ENCODE peak calls at places on chromosomes 6 and 20, in four cellular contexts. O is activated CD8-positive, alpha-beta memory T cell treated with anti-CD3 and anti-CD28 coated beads, Interleukin-2, amount 10 ng/mL, durations not matched to agents 7 days and 5 days; V is activated CD8-positive, alpha-beta T cell treated with anti-CD3 and anti-CD28 coated beads for 36 hours; T is mucosa of gallbladder. F is an unnamed sample.

GRCh38 chr20:53872561-53873248 is 197.7 kb downstream of the BCAS1 start:
- DNase-seq in O (peak; percentile 75), V (peak; percentile 70), T (no peak), F (no peak)

GRCh38 chr20:45822863-45823262 is 4.2 kb downstream of the TNNC2 start:
- DNase-seq in O (no peak), V (no peak), T (peak; percentile 32), F (no peak)

GRCh38 chr6:4561773-4562172 is 214.4 kb upstream of the CDYL start:
- DNase-seq in O (no peak), V (no peak), T (no peak), F (no peak)

GRCh38 chr6:15945593-15946159 is 183.2 kb upstream of the MYLIP start:
- DNase-seq in O (no peak), V (no peak), T (no peak), F (no peak)

GRCh38 chr6:20205722-20206154 is 6.5 kb downstream of the MBOAT1 start:
- DNase-seq in O (no peak), V (no peak), T (no peak), F (no peak)

GRCh38 chr20:47150403-47151152 is 205.9 kb downstream of the ZMYND8 start:
- DNase-seq in O (no peak), V (peak; percentile 42), T (peak; percentile 20), F (no peak)

GRCh38 chr6:1786455-1787108 is 176.9 kb downstream of the FOXC1 start:
- DNase-seq in O (peak; percentile 70), V (peak; percentile 51), T (no peak), F (no peak)

GRCh38 chr6:154931741-154932424 is 63.2 kb upstream of the TIAM2 start:
- DNase-seq in O (no peak), V (no peak), T (no peak), F (no peak)

GRCh38 chr6:150072201-150072600 is 3.3 kb upstream of the ULBP3 start:
- DNase-seq in O (peak; percentile 90), V (peak; percentile 72), T (peak; percentile 88), F (no peak)

GRCh38 chr6:11714116-11714797 is 64.3 kb downstream of the ADTRP start:
- DNase-seq in O (no peak), V (peak; percentile 67), T (no peak), F (no peak)

GRCh38 chr6:4017847-4018193 is 61.1 kb downstream of the FAM217A start:
- DNase-seq in O (no peak), V (peak; percentile 14), T (no peak), F (no peak)

GRCh38 chr6:53464942-53465460 is 79.9 kb downstream of the GCLC start:
- DNase-seq in O (no peak), V (no peak), T (peak; percentile 28), F (no peak)